ENCODE peak calls at places on chromosomes 5 and 9, in ten cellular contexts. One of them, this sample, is unnamed.

GRCh38 chr5:175328176-175328575 is 115.8 kb downstream of the DRD1 start:
- DNase-seq in lung: no peak
- DNase-seq in stomach: no peak
- DNase-seq in prostate gland: no peak
- DNase-seq in IMR-90: no peak
- DNase-seq in type B pancreatic cell: no peak
- DNase-seq in GM10248: no peak
- DNase-seq in lower lobe of right lung: no peak
- DNase-seq in fibroblast of pulmonary artery: no peak
- DNase-seq in thyroid gland: no peak
- DNase-seq in this sample: no peak

GRCh38 chr5:89083791-89084190 is 200.8 kb upstream of the MEF2C start:
- DNase-seq in thyroid gland: no peak
- DNase-seq in GM10248: no peak
- DNase-seq in type B pancreatic cell: no peak
- DNase-seq in fibroblast of pulmonary artery: peak; percentile 4
- DNase-seq in lung: no peak
- DNase-seq in lower lobe of right lung: no peak
- DNase-seq in prostate gland: no peak
- DNase-seq in stomach: no peak
- DNase-seq in IMR-90: peak; percentile 42
- DNase-seq in this sample: no peak

GRCh38 chr5:135373747-135374515 is 25.1 kb downstream of the MACROH2A1 start:
- DNase-seq in lung: no peak
- DNase-seq in thyroid gland: peak; percentile 76
- DNase-seq in prostate gland: no peak
- DNase-seq in type B pancreatic cell: no peak
- DNase-seq in stomach: no peak
- DNase-seq in fibroblast of pulmonary artery: no peak
- DNase-seq in lower lobe of right lung: no peak
- DNase-seq in GM10248: no peak
- DNase-seq in IMR-90: no peak
- DNase-seq in this sample: no peak

GRCh38 chr9:133787749-133788015 is 49.5 kb upstream of the SARDH start:
- DNase-seq in stomach: peak; percentile 63
- DNase-seq in thyroid gland: no peak
- DNase-seq in IMR-90: no peak
- DNase-seq in lower lobe of right lung: no peak
- DNase-seq in type B pancreatic cell: no peak
- DNase-seq in GM10248: peak; percentile 94
- DNase-seq in prostate gland: no peak
- DNase-seq in fibroblast of pulmonary artery: no peak
- DNase-seq in lung: no peak
- DNase-seq in this sample: no peak

GRCh38 chr9:88060746-88061145 is 77.5 kb downstream of the SPATA31C2 start:
- DNase-seq in fibroblast of pulmonary artery: no peak
- DNase-seq in prostate gland: no peak
- DNase-seq in lung: no peak
- DNase-seq in GM10248: no peak
- DNase-seq in type B pancreatic cell: no peak
- DNase-seq in stomach: no peak
- DNase-seq in IMR-90: no peak
- DNase-seq in thyroid gland: no peak
- DNase-seq in lower lobe of right lung: no peak
- DNase-seq in this sample: no peak

GRCh38 chr5:181203842-181204560 is 995 bp downstream of the TRIM7 start:
- DNase-seq in prostate gland: no peak
- DNase-seq in lung: no peak
- DNase-seq in stomach: no peak
- DNase-seq in GM10248: no peak
- DNase-seq in IMR-90: no peak
- DNase-seq in type B pancreatic cell: no peak
- DNase-seq in thyroid gland: peak; percentile 25
- DNase-seq in lower lobe of right lung: peak; percentile 56
- DNase-seq in fibroblast of pulmonary artery: no peak
- DNase-seq in this sample: no peak

GRCh38 chr5:98933446-98934072 is 4.8 kb upstream of the CHD1 start:
- DNase-seq in thyroid gland: no peak
- DNase-seq in stomach: no peak
- DNase-seq in fibroblast of pulmonary artery: no peak
- DNase-seq in GM10248: peak; percentile 36
- DNase-seq in prostate gland: no peak
- DNase-seq in lower lobe of right lung: no peak
- DNase-seq in type B pancreatic cell: no peak
- DNase-seq in IMR-90: no peak
- DNase-seq in lung: no peak
- DNase-seq in this sample: peak; percentile 56

GRCh38 chr9:105873851-105874250 is 179.5 kb downstream of the TMEM38B start:
- DNase-seq in prostate gland: no peak
- DNase-seq in IMR-90: no peak
- DNase-seq in fibroblast of pulmonary artery: no peak
- DNase-seq in type B pancreatic cell: no peak
- DNase-seq in thyroid gland: no peak
- DNase-seq in lung: no peak
- DNase-seq in lower lobe of right lung: no peak
- DNase-seq in GM10248: no peak
- DNase-seq in stomach: no peak
- DNase-seq in this sample: no peak

GRCh38 chr5:143717400-143717799 is 94.6 kb upstream of the HMHB1 start:
- DNase-seq in type B pancreatic cell: no peak
- DNase-seq in fibroblast of pulmonary artery: peak; percentile 92
- DNase-seq in thyroid gland: no peak
- DNase-seq in lower lobe of right lung: no peak
- DNase-seq in prostate gland: no peak
- DNase-seq in stomach: no peak
- DNase-seq in GM10248: no peak
- DNase-seq in lung: no peak
- DNase-seq in IMR-90: peak; percentile 72
- DNase-seq in this sample: no peak
- TF ChIP-seq CTCF in type B pancreatic cell: peak; percentile 46
- TF ChIP-seq CTCF in fibroblast of pulmonary artery: peak; percentile 27
- TF ChIP-seq CTCF in thyroid gland: no peak
- TF ChIP-seq CTCF in lower lobe of right lung: no peak
- TF ChIP-seq CTCF in prostate gland: no peak
- TF ChIP-seq CTCF in stomach: no peak
- TF ChIP-seq CTCF in GM10248: no peak
- TF ChIP-seq CTCF in lung: no peak
- TF ChIP-seq CTCF in IMR-90: no peak
- TF ChIP-seq CTCF in this sample: no peak

DNA sequence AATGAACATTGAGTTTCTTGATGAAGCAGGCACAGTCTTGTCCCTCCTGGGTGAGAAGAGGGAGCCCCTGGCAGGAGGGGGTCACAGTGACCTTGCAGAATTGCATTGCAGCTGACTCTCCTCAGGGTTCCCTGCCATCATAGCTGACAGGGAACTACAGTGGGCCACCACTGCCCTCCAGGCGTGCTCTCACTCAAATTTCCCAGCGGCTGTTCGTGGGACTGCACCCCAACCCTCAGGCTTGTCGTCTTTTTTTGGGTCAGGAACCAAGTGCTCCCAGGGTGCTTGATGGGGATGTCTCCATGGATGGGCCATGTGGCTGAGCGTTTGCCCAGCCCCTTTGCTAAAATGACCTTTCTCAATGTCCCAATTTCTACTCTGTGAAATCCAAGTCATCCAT is 215.8 kb downstream of the MELK start:
- DNase-seq in prostate gland: no peak
- DNase-seq in fibroblast of pulmonary artery: no peak
- DNase-seq in stomach: no peak
- DNase-seq in thyroid gland: no peak
- DNase-seq in GM10248: peak; percentile 38
- DNase-seq in IMR-90: no peak
- DNase-seq in type B pancreatic cell: no peak
- DNase-seq in lung: no peak
- DNase-seq in lower lobe of right lung: no peak
- DNase-seq in this sample: no peak
- TF ChIP-seq CTCF in prostate gland: no peak
- TF ChIP-seq CTCF in fibroblast of pulmonary artery: peak; percentile 44
- TF ChIP-seq CTCF in stomach: no peak
- TF ChIP-seq CTCF in thyroid gland: no peak
- TF ChIP-seq CTCF in GM10248: peak; percentile 24
- TF ChIP-seq CTCF in IMR-90: peak; percentile 17
- TF ChIP-seq CTCF in type B pancreatic cell: peak; percentile 64
- TF ChIP-seq CTCF in lung: no peak
- TF ChIP-seq CTCF in lower lobe of right lung: peak; percentile 19
- TF ChIP-seq CTCF in this sample: peak; percentile 37

DNA sequence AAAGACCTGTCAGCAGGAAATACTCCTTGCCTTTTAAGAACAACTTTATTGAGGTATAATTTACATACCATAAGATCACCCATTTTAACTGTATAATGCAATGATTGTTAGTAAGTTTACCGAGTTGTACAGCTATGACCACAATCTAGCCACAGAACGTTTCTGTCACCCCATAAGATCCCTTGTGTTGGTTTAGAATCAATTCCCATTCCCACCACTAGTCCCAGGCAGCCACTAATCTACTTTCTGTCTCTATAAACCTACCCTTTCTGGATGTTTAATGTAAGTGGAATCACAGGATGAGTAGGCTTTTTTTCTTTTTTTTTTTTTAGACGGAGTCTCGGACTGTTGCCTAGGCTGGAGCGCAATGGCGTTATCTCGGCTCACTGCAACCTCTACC is 4.4 kb downstream of the GPR107 start:
- DNase-seq in GM10248: no peak
- DNase-seq in thyroid gland: no peak
- DNase-seq in fibroblast of pulmonary artery: peak; percentile 24
- DNase-seq in stomach: no peak
- DNase-seq in lung: no peak
- DNase-seq in prostate gland: no peak
- DNase-seq in type B pancreatic cell: no peak
- DNase-seq in IMR-90: no peak
- DNase-seq in lower lobe of right lung: no peak
- DNase-seq in this sample: no peak
- TF ChIP-seq CTCF in GM10248: no peak
- TF ChIP-seq CTCF in thyroid gland: no peak
- TF ChIP-seq CTCF in fibroblast of pulmonary artery: peak; percentile 36
- TF ChIP-seq CTCF in stomach: no peak
- TF ChIP-seq CTCF in lung: no peak
- TF ChIP-seq CTCF in prostate gland: no peak
- TF ChIP-seq CTCF in type B pancreatic cell: peak; percentile 65
- TF ChIP-seq CTCF in IMR-90: peak; percentile 33
- TF ChIP-seq CTCF in lower lobe of right lung: no peak
- TF ChIP-seq CTCF in this sample: peak; percentile 44

DNA sequence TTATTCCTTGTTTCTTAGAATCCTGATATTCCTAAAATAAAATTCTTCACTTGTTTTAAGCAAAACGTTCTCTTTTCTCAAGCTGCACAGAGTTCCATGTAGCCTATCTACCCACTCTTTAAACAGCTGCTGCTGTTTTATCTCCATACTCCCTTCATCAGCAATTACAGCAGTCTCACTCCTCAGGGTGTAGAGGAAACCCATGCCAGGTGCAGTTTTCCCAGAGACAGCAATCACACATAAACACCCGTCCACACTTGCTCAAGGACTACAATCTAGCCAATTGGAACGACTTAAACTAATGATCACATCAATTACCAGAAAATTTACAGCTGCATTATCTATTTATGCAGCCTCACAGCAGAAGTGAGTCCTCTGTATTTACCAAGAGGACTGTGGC is 141.7 kb downstream of the HTR1A start:
- DNase-seq in lower lobe of right lung: no peak
- DNase-seq in stomach: no peak
- DNase-seq in GM10248: no peak
- DNase-seq in lung: no peak
- DNase-seq in prostate gland: no peak
- DNase-seq in fibroblast of pulmonary artery: no peak
- DNase-seq in IMR-90: no peak
- DNase-seq in type B pancreatic cell: no peak
- DNase-seq in thyroid gland: no peak
- DNase-seq in this sample: no peak
- TF ChIP-seq CTCF in lower lobe of right lung: no peak
- TF ChIP-seq CTCF in stomach: no peak
- TF ChIP-seq CTCF in GM10248: no peak
- TF ChIP-seq CTCF in lung: no peak
- TF ChIP-seq CTCF in prostate gland: no peak
- TF ChIP-seq CTCF in fibroblast of pulmonary artery: no peak
- TF ChIP-seq CTCF in IMR-90: no peak
- TF ChIP-seq CTCF in type B pancreatic cell: no peak
- TF ChIP-seq CTCF in thyroid gland: no peak
- TF ChIP-seq CTCF in this sample: no peak

DNA sequence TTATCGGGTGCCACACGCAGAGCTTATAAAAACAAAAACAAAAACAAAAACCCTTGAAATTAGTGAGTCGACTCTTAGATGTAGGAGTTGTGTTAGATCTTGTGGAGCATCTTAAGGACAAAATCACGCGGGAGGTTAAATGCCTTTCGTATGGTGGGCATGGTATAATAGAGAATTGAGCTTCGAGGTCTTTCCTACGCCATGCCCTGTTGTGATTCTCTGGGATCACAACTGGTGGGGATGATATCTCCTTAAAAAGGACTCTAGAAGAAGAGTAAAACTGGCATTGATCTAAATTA is 773 bp upstream of the ELL2 start:
- DNase-seq in GM10248: no peak
- DNase-seq in fibroblast of pulmonary artery: no peak
- DNase-seq in lung: no peak
- DNase-seq in stomach: no peak
- DNase-seq in thyroid gland: no peak
- DNase-seq in type B pancreatic cell: no peak
- DNase-seq in lower lobe of right lung: no peak
- DNase-seq in IMR-90: no peak
- DNase-seq in prostate gland: no peak
- DNase-seq in this sample: no peak
- TF ChIP-seq CTCF in GM10248: no peak
- TF ChIP-seq CTCF in fibroblast of pulmonary artery: no peak
- TF ChIP-seq CTCF in lung: no peak
- TF ChIP-seq CTCF in stomach: no peak
- TF ChIP-seq CTCF in thyroid gland: no peak
- TF ChIP-seq CTCF in type B pancreatic cell: no peak
- TF ChIP-seq CTCF in lower lobe of right lung: no peak
- TF ChIP-seq CTCF in IMR-90: no peak
- TF ChIP-seq CTCF in prostate gland: no peak
- TF ChIP-seq CTCF in this sample: no peak

This sample was measured in CD14-positive monocyte.